ENCODE peak calls at places on chromosomes 2 and 18, in six cellular contexts. One of them, this sample, is unnamed.

GRCh38 chr18:79403723-79404566 is 8.2 kb downstream of the NFATC1 start:
- DNase-seq in CD4-positive, alpha-beta T cell: no peak
- DNase-seq in AG09309: no peak
- DNase-seq in heart right ventricle: no peak
- DNase-seq in prostate gland: peak; percentile 51
- DNase-seq in GM10248: no peak
- DNase-seq in this sample: no peak

GRCh38 chr18:46712406-46712805 is 44.4 kb downstream of the ST8SIA5 start:
- DNase-seq in CD4-positive, alpha-beta T cell: no peak
- DNase-seq in AG09309: peak; percentile 89
- DNase-seq in GM10248: no peak
- DNase-seq in heart right ventricle: peak; percentile 30
- DNase-seq in prostate gland: no peak
- DNase-seq in this sample: no peak

GRCh38 chr2:44075536-44075935 is 79.7 kb upstream of the LRPPRC start:
- DNase-seq in AG09309: peak; percentile 52
- DNase-seq in CD4-positive, alpha-beta T cell: no peak
- DNase-seq in GM10248: no peak
- DNase-seq in heart right ventricle: peak; percentile 13
- DNase-seq in prostate gland: no peak
- DNase-seq in this sample: no peak

GRCh38 chr2:3429068-3429610 is 49.6 kb downstream of the TRAPPC12 start:
- DNase-seq in heart right ventricle: no peak
- DNase-seq in CD4-positive, alpha-beta T cell: no peak
- DNase-seq in AG09309: no peak
- DNase-seq in GM10248: no peak
- DNase-seq in prostate gland: no peak
- DNase-seq in this sample: no peak

GRCh38 chr2:132725716-132726115 is 55.7 kb upstream of the LYPD1 start:
- DNase-seq in GM10248: no peak
- DNase-seq in heart right ventricle: no peak
- DNase-seq in prostate gland: no peak
- DNase-seq in CD4-positive, alpha-beta T cell: no peak
- DNase-seq in AG09309: no peak
- DNase-seq in this sample: no peak

GRCh38 chr2:109290887-109291675 is 162.1 kb downstream of the SH3RF3 start:
- DNase-seq in heart right ventricle: peak; percentile 58
- DNase-seq in GM10248: no peak
- DNase-seq in AG09309: no peak
- DNase-seq in prostate gland: no peak
- DNase-seq in CD4-positive, alpha-beta T cell: no peak
- DNase-seq in this sample: no peak

GRCh38 chr2:178716394-178716793 is 90.8 kb downstream of the TTN start:
- DNase-seq in prostate gland: no peak
- DNase-seq in AG09309: no peak
- DNase-seq in GM10248: no peak
- DNase-seq in CD4-positive, alpha-beta T cell: no peak
- DNase-seq in heart right ventricle: no peak
- DNase-seq in this sample: no peak

GRCh38 chr2:234363011-234363487 is 133.8 kb downstream of the ARL4C start:
- DNase-seq in AG09309: no peak
- DNase-seq in heart right ventricle: no peak
- DNase-seq in GM10248: no peak
- DNase-seq in prostate gland: peak; percentile 65
- DNase-seq in CD4-positive, alpha-beta T cell: no peak
- DNase-seq in this sample: no peak

GRCh38 chr2:86029873-86030272 is 75.8 kb downstream of the POLR1A start:
- DNase-seq in heart right ventricle: no peak
- DNase-seq in AG09309: no peak
- DNase-seq in GM10248: no peak
- DNase-seq in prostate gland: no peak
- DNase-seq in CD4-positive, alpha-beta T cell: no peak
- DNase-seq in this sample: no peak

GRCh38 chr2:63218800-63219511 is 168.3 kb downstream of the OTX1 start:
- DNase-seq in prostate gland: no peak
- DNase-seq in GM10248: no peak
- DNase-seq in CD4-positive, alpha-beta T cell: no peak
- DNase-seq in AG09309: no peak
- DNase-seq in heart right ventricle: no peak
- DNase-seq in this sample: no peak

GRCh38 chr18:8643479-8643878 is 34.2 kb downstream of the RAB12 start:
- DNase-seq in CD4-positive, alpha-beta T cell: no peak
- DNase-seq in GM10248: no peak
- DNase-seq in AG09309: no peak
- DNase-seq in heart right ventricle: no peak
- DNase-seq in prostate gland: no peak
- DNase-seq in this sample: no peak

GRCh38 chr2:235493775-235494715 is at the start of gene AGAP1:
- DNase-seq in heart right ventricle: peak; percentile 87
- DNase-seq in CD4-positive, alpha-beta T cell: no peak
- DNase-seq in prostate gland: peak; percentile 88
- DNase-seq in GM10248: no peak
- DNase-seq in AG09309: no peak
- DNase-seq in this sample: peak; percentile 13

GRCh38 chr2:33123216-33123615 is 176.5 kb downstream of the LTBP1 start:
- DNase-seq in heart right ventricle: no peak
- DNase-seq in AG09309: no peak
- DNase-seq in prostate gland: no peak
- DNase-seq in GM10248: no peak
- DNase-seq in CD4-positive, alpha-beta T cell: no peak
- DNase-seq in this sample: no peak

GRCh38 chr2:227826019-227826521 is 12.4 kb downstream of the CCL20 start:
- DNase-seq in GM10248: no peak
- DNase-seq in CD4-positive, alpha-beta T cell: no peak
- DNase-seq in AG09309: no peak
- DNase-seq in heart right ventricle: no peak
- DNase-seq in prostate gland: peak; percentile 24
- DNase-seq in this sample: peak; percentile 14

GRCh38 chr2:61165946-61166345 is 4.0 kb downstream of the C2orf74 start:
- DNase-seq in GM10248: no peak
- DNase-seq in CD4-positive, alpha-beta T cell: no peak
- DNase-seq in AG09309: no peak
- DNase-seq in prostate gland: no peak
- DNase-seq in heart right ventricle: no peak
- DNase-seq in this sample: no peak

GRCh38 chr2:88590998-88591613 is 36.2 kb downstream of the EIF2AK3 start:
- DNase-seq in GM10248: peak; percentile 48
- DNase-seq in prostate gland: peak; percentile 40
- DNase-seq in heart right ventricle: peak; percentile 55
- DNase-seq in AG09309: peak; percentile 37
- DNase-seq in CD4-positive, alpha-beta T cell: peak; percentile 32
- DNase-seq in this sample: peak; percentile 59

GRCh38 chr18:56748698-56749268 is 97.6 kb downstream of the WDR7 start:
- DNase-seq in CD4-positive, alpha-beta T cell: no peak
- DNase-seq in prostate gland: no peak
- DNase-seq in heart right ventricle: peak; percentile 6
- DNase-seq in AG09309: peak; percentile 11
- DNase-seq in GM10248: peak; percentile 25
- DNase-seq in this sample: peak; percentile 15

GRCh38 chr2:238108423-238109201 is 8.5 kb downstream of the ESPNL start:
- DNase-seq in CD4-positive, alpha-beta T cell: peak; percentile 5
- DNase-seq in AG09309: no peak
- DNase-seq in prostate gland: no peak
- DNase-seq in heart right ventricle: no peak
- DNase-seq in GM10248: no peak
- DNase-seq in this sample: peak; percentile 45

GRCh38 chr18:79955302-79956075 is 4.0 kb upstream of the SLC66A2 start:
- DNase-seq in CD4-positive, alpha-beta T cell: no peak
- DNase-seq in AG09309: no peak
- DNase-seq in heart right ventricle: no peak
- DNase-seq in prostate gland: no peak
- DNase-seq in GM10248: no peak
- DNase-seq in this sample: peak; percentile 52

GRCh38 chr2:233413529-233414272 is 59.4 kb downstream of the DGKD start:
- DNase-seq in AG09309: no peak
- DNase-seq in heart right ventricle: peak; percentile 70
- DNase-seq in prostate gland: no peak
- DNase-seq in CD4-positive, alpha-beta T cell: peak; percentile 35
- DNase-seq in GM10248: no peak
- DNase-seq in this sample: peak; percentile 83

GRCh38 chr2:9103663-9104277 is 100.3 kb upstream of the MBOAT2 start:
- DNase-seq in GM10248: no peak
- DNase-seq in AG09309: no peak
- DNase-seq in CD4-positive, alpha-beta T cell: no peak
- DNase-seq in prostate gland: no peak
- DNase-seq in heart right ventricle: no peak
- DNase-seq in this sample: no peak

DNA sequence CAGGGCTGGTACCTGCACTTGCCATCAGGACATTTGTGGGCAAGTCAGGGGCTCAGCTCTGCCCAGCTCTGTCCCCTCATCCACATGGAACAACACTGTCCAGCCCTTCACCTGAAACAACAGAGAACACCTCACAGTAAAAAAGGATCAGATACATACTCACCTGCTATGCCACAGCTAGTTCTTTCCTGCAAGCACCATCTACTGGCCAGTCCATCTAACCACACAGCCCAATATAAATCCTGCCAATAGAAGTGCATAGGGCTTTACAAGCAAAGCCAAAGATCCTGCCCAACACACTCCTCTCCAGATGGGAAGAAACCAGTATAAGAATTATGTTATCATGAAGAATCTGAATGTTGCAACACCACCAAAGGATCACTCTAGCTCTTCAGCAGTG is 52.2 kb upstream of the GALNT13 start:
- DNase-seq in prostate gland: no peak
- DNase-seq in heart right ventricle: no peak
- DNase-seq in CD4-positive, alpha-beta T cell: no peak
- DNase-seq in AG09309: no peak
- DNase-seq in GM10248: no peak
- DNase-seq in this sample: no peak
- TF ChIP-seq CTCF in prostate gland: no peak
- TF ChIP-seq CTCF in heart right ventricle: no peak
- TF ChIP-seq CTCF in CD4-positive, alpha-beta T cell: no peak
- TF ChIP-seq CTCF in AG09309: no peak
- TF ChIP-seq CTCF in GM10248: no peak
- TF ChIP-seq CTCF in this sample: no peak

DNA sequence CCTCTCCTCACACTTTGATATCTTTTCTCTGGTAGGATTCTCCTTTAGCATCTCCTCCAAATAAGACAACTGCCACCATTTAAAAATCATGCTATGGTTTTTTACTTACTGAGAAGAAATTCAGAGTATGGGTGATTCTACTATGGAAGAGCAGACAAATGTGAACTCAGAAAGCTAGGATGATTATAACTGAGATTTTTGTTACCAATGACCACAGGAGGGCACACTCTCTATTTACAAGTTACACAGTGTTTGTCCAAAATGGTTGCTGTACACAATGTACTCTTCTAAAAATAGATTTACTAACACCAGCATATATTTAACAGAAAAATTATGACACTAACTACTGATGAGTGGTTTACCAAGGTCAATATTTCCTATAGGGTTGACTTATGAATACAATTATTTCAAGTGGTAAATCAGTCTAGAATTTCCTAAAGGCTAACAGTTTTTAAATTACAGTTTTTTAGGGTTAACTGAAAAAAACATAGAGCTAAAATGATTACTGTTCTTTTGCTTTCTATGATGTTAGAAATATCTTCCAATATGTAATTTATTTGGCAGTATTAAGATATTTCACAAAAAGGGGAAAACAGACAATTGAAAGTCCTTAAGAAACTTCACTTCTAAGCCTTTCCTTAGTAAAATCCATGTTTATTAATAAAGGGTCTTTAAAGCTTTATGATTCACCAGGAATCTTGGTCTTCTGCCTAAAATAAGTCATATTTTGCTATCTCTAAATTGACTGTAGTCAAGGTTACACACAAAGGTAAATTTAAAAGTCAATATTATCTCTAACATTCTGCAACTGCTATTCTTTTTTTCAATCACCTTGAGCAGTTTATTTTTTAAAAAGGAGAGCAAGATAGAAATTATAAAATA is 57.2 kb downstream of the MAP4K3 start:
- DNase-seq in heart right ventricle: peak; percentile 53
- DNase-seq in CD4-positive, alpha-beta T cell: no peak
- DNase-seq in GM10248: peak; percentile 50
- DNase-seq in prostate gland: peak; percentile 61
- DNase-seq in AG09309: peak; percentile 34
- DNase-seq in this sample: no peak
- TF ChIP-seq CTCF in heart right ventricle: peak; percentile 30
- TF ChIP-seq CTCF in CD4-positive, alpha-beta T cell: peak; percentile 50
- TF ChIP-seq CTCF in GM10248: peak; percentile 54
- TF ChIP-seq CTCF in prostate gland: peak; percentile 63
- TF ChIP-seq CTCF in AG09309: peak; percentile 52
- TF ChIP-seq CTCF in this sample: peak; percentile 67

GRCh38 chr2:219887870-219888269 is 260.4 kb downstream of the SLC4A3 start:
- DNase-seq in GM10248: no peak
- DNase-seq in AG09309: no peak
- DNase-seq in prostate gland: no peak
- DNase-seq in heart right ventricle: no peak
- DNase-seq in CD4-positive, alpha-beta T cell: no peak
- DNase-seq in this sample: no peak

GRCh38 chr2:219881851-219882250 is 254.4 kb downstream of the SLC4A3 start:
- DNase-seq in GM10248: no peak
- DNase-seq in CD4-positive, alpha-beta T cell: no peak
- DNase-seq in prostate gland: no peak
- DNase-seq in heart right ventricle: no peak
- DNase-seq in AG09309: no peak
- DNase-seq in this sample: no peak

GRCh38 chr2:219886615-219887014 is 259.2 kb downstream of the SLC4A3 start:
- DNase-seq in heart right ventricle: no peak
- DNase-seq in GM10248: no peak
- DNase-seq in CD4-positive, alpha-beta T cell: no peak
- DNase-seq in AG09309: no peak
- DNase-seq in prostate gland: no peak
- DNase-seq in this sample: no peak
- TF ChIP-seq CTCF in heart right ventricle: no peak
- TF ChIP-seq CTCF in GM10248: no peak
- TF ChIP-seq CTCF in CD4-positive, alpha-beta T cell: no peak
- TF ChIP-seq CTCF in AG09309: peak; percentile 40
- TF ChIP-seq CTCF in prostate gland: no peak
- TF ChIP-seq CTCF in this sample: no peak

DNA sequence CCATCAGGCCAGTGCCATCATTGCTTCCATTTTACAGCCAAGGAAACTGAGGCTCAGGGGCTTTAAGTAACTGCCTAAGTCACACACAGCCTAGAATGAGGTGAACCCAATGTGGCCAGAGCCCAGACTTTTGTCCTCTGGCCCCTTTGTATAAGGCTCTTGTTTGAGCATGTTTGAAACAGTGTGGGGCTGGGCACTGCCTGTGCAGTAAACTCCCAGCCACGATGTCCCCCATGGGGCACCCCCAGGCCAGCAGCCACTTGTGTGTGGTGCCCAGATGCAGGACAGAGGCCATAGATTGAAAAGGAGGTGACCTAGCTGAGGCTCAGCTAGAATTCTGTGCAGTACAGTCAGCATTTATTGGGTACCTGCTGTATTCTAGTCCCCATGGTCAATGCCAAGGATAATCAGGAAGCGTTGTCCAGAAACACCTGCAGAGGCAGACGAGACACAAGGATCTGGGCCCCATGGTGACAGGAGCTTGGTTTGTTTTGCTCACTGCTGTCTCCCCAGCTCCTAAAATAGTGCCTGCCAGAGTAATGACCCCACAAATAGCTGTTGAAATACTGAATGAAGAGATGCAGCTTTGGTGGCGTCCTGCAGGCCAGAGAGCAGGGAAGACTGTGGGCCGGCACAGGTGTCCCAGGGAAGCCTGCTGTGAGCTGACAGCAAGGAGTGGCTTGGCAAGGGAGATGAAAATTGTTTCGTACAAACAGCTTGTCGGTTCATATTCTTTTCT is 160.7 kb downstream of the LDLRAD4 start:
- DNase-seq in GM10248: no peak
- DNase-seq in AG09309: no peak
- DNase-seq in heart right ventricle: no peak
- DNase-seq in CD4-positive, alpha-beta T cell: no peak
- DNase-seq in prostate gland: no peak
- DNase-seq in this sample: no peak
- TF ChIP-seq CTCF in GM10248: no peak
- TF ChIP-seq CTCF in AG09309: no peak
- TF ChIP-seq CTCF in heart right ventricle: no peak
- TF ChIP-seq CTCF in CD4-positive, alpha-beta T cell: no peak
- TF ChIP-seq CTCF in prostate gland: no peak
- TF ChIP-seq CTCF in this sample: no peak